ENCODE peak calls at places on chromosomes 1 and 21, in ten cellular contexts. One of them, this sample, is unnamed.

GRCh38 chr1:234545512-234546386 is 64.2 kb downstream of the IRF2BP2 start:
- DNase-seq in brain microvascular endothelial cell: no peak
- DNase-seq in GM20000: no peak
- DNase-seq in GM12865: no peak
- DNase-seq in CD8-positive, alpha-beta T cell: no peak
- DNase-seq in lower lobe of right lung: no peak
- DNase-seq in bronchial epithelial cell: no peak
- DNase-seq in B cell: no peak
- DNase-seq in NB4: no peak
- DNase-seq in cardiac muscle cell: no peak
- DNase-seq in this sample: no peak

GRCh38 chr1:20430355-20431290 is 55.4 kb downstream of the CAMK2N1 start:
- DNase-seq in brain microvascular endothelial cell: no peak
- DNase-seq in GM20000: peak; percentile 55
- DNase-seq in GM12865: peak; percentile 32
- DNase-seq in CD8-positive, alpha-beta T cell: peak; percentile 23
- DNase-seq in lower lobe of right lung: no peak
- DNase-seq in bronchial epithelial cell: no peak
- DNase-seq in B cell: peak; percentile 57
- DNase-seq in NB4: peak; percentile 37
- DNase-seq in cardiac muscle cell: peak; percentile 70
- DNase-seq in this sample: peak; percentile 67

GRCh38 chr1:43558346-43558841 is 27.7 kb downstream of the PTPRF start:
- DNase-seq in brain microvascular endothelial cell: no peak
- DNase-seq in GM20000: no peak
- DNase-seq in GM12865: no peak
- DNase-seq in CD8-positive, alpha-beta T cell: no peak
- DNase-seq in lower lobe of right lung: peak; percentile 64
- DNase-seq in bronchial epithelial cell: no peak
- DNase-seq in B cell: no peak
- DNase-seq in NB4: no peak
- DNase-seq in cardiac muscle cell: peak; percentile 88
- DNase-seq in this sample: no peak

GRCh38 chr1:201014816-201015200 is 8.7 kb downstream of the KIF21B start:
- DNase-seq in brain microvascular endothelial cell: no peak
- DNase-seq in GM20000: no peak
- DNase-seq in GM12865: no peak
- DNase-seq in CD8-positive, alpha-beta T cell: no peak
- DNase-seq in lower lobe of right lung: no peak
- DNase-seq in bronchial epithelial cell: peak; percentile 55
- DNase-seq in B cell: no peak
- DNase-seq in NB4: peak; percentile 45
- DNase-seq in cardiac muscle cell: no peak
- DNase-seq in this sample: no peak

GRCh38 chr1:79293611-79294010 is 287.1 kb upstream of the ADGRL4 start:
- DNase-seq in brain microvascular endothelial cell: no peak
- DNase-seq in GM20000: no peak
- DNase-seq in GM12865: no peak
- DNase-seq in CD8-positive, alpha-beta T cell: no peak
- DNase-seq in lower lobe of right lung: no peak
- DNase-seq in bronchial epithelial cell: peak; percentile 87
- DNase-seq in B cell: no peak
- DNase-seq in NB4: no peak
- DNase-seq in cardiac muscle cell: no peak
- DNase-seq in this sample: no peak

GRCh38 chr1:162019006-162019405 is 4.7 kb downstream of the OLFML2B start:
- DNase-seq in brain microvascular endothelial cell: peak; percentile 80
- DNase-seq in GM20000: no peak
- DNase-seq in GM12865: no peak
- DNase-seq in CD8-positive, alpha-beta T cell: no peak
- DNase-seq in lower lobe of right lung: no peak
- DNase-seq in bronchial epithelial cell: peak; percentile 97
- DNase-seq in B cell: no peak
- DNase-seq in NB4: no peak
- DNase-seq in cardiac muscle cell: no peak
- DNase-seq in this sample: no peak

GRCh38 chr1:38115251-38115650 is 68.7 kb upstream of the POU3F1 start:
- DNase-seq in brain microvascular endothelial cell: no peak
- DNase-seq in GM20000: no peak
- DNase-seq in GM12865: no peak
- DNase-seq in CD8-positive, alpha-beta T cell: no peak
- DNase-seq in lower lobe of right lung: no peak
- DNase-seq in bronchial epithelial cell: no peak
- DNase-seq in B cell: no peak
- DNase-seq in NB4: no peak
- DNase-seq in cardiac muscle cell: no peak
- DNase-seq in this sample: no peak

GRCh38 chr1:200784576-200784975 is 45.9 kb downstream of the CAMSAP2 start:
- DNase-seq in brain microvascular endothelial cell: no peak
- DNase-seq in GM20000: no peak
- DNase-seq in GM12865: no peak
- DNase-seq in CD8-positive, alpha-beta T cell: no peak
- DNase-seq in lower lobe of right lung: no peak
- DNase-seq in bronchial epithelial cell: no peak
- DNase-seq in B cell: no peak
- DNase-seq in NB4: no peak
- DNase-seq in cardiac muscle cell: no peak
- DNase-seq in this sample: no peak

GRCh38 chr21:39040494-39041110 is 142.6 kb downstream of the PSMG1 start:
- DNase-seq in brain microvascular endothelial cell: no peak
- DNase-seq in GM20000: no peak
- DNase-seq in GM12865: no peak
- DNase-seq in CD8-positive, alpha-beta T cell: no peak
- DNase-seq in lower lobe of right lung: no peak
- DNase-seq in bronchial epithelial cell: no peak
- DNase-seq in B cell: no peak
- DNase-seq in NB4: no peak
- DNase-seq in cardiac muscle cell: no peak
- DNase-seq in this sample: no peak

GRCh38 chr1:200934676-200935245 is 40.1 kb downstream of the INAVA start:
- DNase-seq in brain microvascular endothelial cell: no peak
- DNase-seq in GM20000: no peak
- DNase-seq in GM12865: no peak
- DNase-seq in CD8-positive, alpha-beta T cell: no peak
- DNase-seq in lower lobe of right lung: no peak
- DNase-seq in bronchial epithelial cell: no peak
- DNase-seq in B cell: no peak
- DNase-seq in NB4: no peak
- DNase-seq in cardiac muscle cell: no peak
- DNase-seq in this sample: no peak

GRCh38 chr1:51926171-51926812 is 47.8 kb upstream of the NRDC start:
- DNase-seq in brain microvascular endothelial cell: peak; percentile 58
- DNase-seq in GM20000: no peak
- DNase-seq in GM12865: peak; percentile 45
- DNase-seq in CD8-positive, alpha-beta T cell: no peak
- DNase-seq in lower lobe of right lung: no peak
- DNase-seq in bronchial epithelial cell: peak; percentile 43
- DNase-seq in B cell: peak; percentile 17
- DNase-seq in NB4: peak; percentile 47
- DNase-seq in cardiac muscle cell: no peak
- DNase-seq in this sample: peak; percentile 3

GRCh38 chr1:202599669-202600431 is 110.4 kb downstream of the SYT2 start:
- DNase-seq in brain microvascular endothelial cell: peak; percentile 68
- DNase-seq in GM20000: peak; percentile 73
- DNase-seq in GM12865: peak; percentile 82
- DNase-seq in CD8-positive, alpha-beta T cell: no peak
- DNase-seq in lower lobe of right lung: peak; percentile 61
- DNase-seq in bronchial epithelial cell: peak; percentile 69
- DNase-seq in B cell: peak; percentile 44
- DNase-seq in NB4: peak; percentile 74
- DNase-seq in cardiac muscle cell: peak; percentile 71
- DNase-seq in this sample: peak; percentile 36

GRCh38 chr1:119648620-119649004 is 546 bp upstream of the ZNF697 start:
- DNase-seq in brain microvascular endothelial cell: no peak
- DNase-seq in GM20000: no peak
- DNase-seq in GM12865: no peak
- DNase-seq in CD8-positive, alpha-beta T cell: no peak
- DNase-seq in lower lobe of right lung: no peak
- DNase-seq in bronchial epithelial cell: no peak
- DNase-seq in B cell: no peak
- DNase-seq in NB4: no peak
- DNase-seq in cardiac muscle cell: no peak
- DNase-seq in this sample: no peak

GRCh38 chr1:151398691-151399065 is 695 bp upstream of the PSMB4 start:
- DNase-seq in brain microvascular endothelial cell: no peak
- DNase-seq in GM20000: no peak
- DNase-seq in GM12865: no peak
- DNase-seq in CD8-positive, alpha-beta T cell: no peak
- DNase-seq in lower lobe of right lung: no peak
- DNase-seq in bronchial epithelial cell: no peak
- DNase-seq in B cell: peak; percentile 14
- DNase-seq in NB4: no peak
- DNase-seq in cardiac muscle cell: no peak
- DNase-seq in this sample: no peak

GRCh38 chr1:93436496-93436895 is 11.4 kb upstream of the FNBP1L start:
- DNase-seq in brain microvascular endothelial cell: no peak
- DNase-seq in GM20000: no peak
- DNase-seq in GM12865: no peak
- DNase-seq in CD8-positive, alpha-beta T cell: no peak
- DNase-seq in lower lobe of right lung: no peak
- DNase-seq in bronchial epithelial cell: no peak
- DNase-seq in B cell: no peak
- DNase-seq in NB4: no peak
- DNase-seq in cardiac muscle cell: no peak
- DNase-seq in this sample: no peak

GRCh38 chr1:28518745-28519341 is 13.0 kb downstream of the RCC1 start:
- DNase-seq in brain microvascular endothelial cell: no peak
- DNase-seq in GM20000: peak; percentile 65
- DNase-seq in GM12865: peak; percentile 83
- DNase-seq in CD8-positive, alpha-beta T cell: peak; percentile 22
- DNase-seq in lower lobe of right lung: no peak
- DNase-seq in bronchial epithelial cell: no peak
- DNase-seq in B cell: no peak
- DNase-seq in NB4: peak; percentile 80
- DNase-seq in cardiac muscle cell: no peak
- DNase-seq in this sample: no peak

DNA sequence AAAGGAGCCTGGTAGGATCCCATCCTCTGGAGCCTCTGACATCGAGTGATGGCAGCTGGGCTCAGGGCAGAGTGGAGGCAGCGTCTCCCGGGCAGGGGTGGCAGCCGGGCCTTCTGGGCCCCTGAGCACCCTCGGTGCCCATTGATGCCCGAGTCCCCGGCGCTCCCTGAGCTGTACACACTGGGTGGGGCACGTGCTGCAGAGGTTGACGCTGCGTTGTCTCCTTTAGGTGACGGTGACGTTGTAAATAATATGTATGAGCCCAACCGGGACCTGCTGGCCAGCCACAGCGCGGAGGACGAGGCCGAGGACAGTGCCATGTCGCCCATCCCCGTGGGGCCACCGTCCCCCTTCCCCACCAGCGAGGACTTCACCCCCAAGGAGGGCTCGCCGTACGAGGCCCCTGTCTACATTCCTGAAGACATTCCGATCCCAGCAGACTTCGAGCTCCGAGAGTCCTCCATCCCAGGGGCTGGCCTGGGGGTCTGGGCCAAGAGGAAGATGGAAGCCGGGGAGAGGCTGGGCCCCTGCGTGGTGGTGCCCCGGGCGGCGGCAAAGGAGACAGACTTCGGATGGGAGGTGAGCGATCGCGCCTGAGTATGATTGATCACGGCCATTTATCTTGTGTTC is 117.0 kb downstream of the PRDM16 start:
- DNase-seq in brain microvascular endothelial cell: no peak
- DNase-seq in GM20000: no peak
- DNase-seq in GM12865: no peak
- DNase-seq in CD8-positive, alpha-beta T cell: no peak
- DNase-seq in lower lobe of right lung: no peak
- DNase-seq in bronchial epithelial cell: no peak
- DNase-seq in B cell: no peak
- DNase-seq in NB4: no peak
- DNase-seq in cardiac muscle cell: no peak
- DNase-seq in this sample: no peak
- TF ChIP-seq CTCF in brain microvascular endothelial cell: no peak
- TF ChIP-seq CTCF in GM20000: no peak
- TF ChIP-seq CTCF in GM12865: no peak
- TF ChIP-seq CTCF in CD8-positive, alpha-beta T cell: no peak
- TF ChIP-seq CTCF in lower lobe of right lung: no peak
- TF ChIP-seq CTCF in bronchial epithelial cell: no peak
- TF ChIP-seq CTCF in B cell: no peak
- TF ChIP-seq CTCF in NB4: no peak
- TF ChIP-seq CTCF in cardiac muscle cell: no peak
- TF ChIP-seq CTCF in this sample: no peak

GRCh38 chr1:25999419-25999818 is 1.6 kb upstream of the PAFAH2 start:
- DNase-seq in brain microvascular endothelial cell: no peak
- DNase-seq in GM20000: no peak
- DNase-seq in GM12865: no peak
- DNase-seq in CD8-positive, alpha-beta T cell: no peak
- DNase-seq in lower lobe of right lung: no peak
- DNase-seq in bronchial epithelial cell: no peak
- DNase-seq in B cell: no peak
- DNase-seq in NB4: no peak
- DNase-seq in cardiac muscle cell: no peak
- DNase-seq in this sample: no peak
- TF ChIP-seq CTCF in brain microvascular endothelial cell: no peak
- TF ChIP-seq CTCF in GM20000: no peak
- TF ChIP-seq CTCF in GM12865: no peak
- TF ChIP-seq CTCF in CD8-positive, alpha-beta T cell: no peak
- TF ChIP-seq CTCF in lower lobe of right lung: no peak
- TF ChIP-seq CTCF in bronchial epithelial cell: no peak
- TF ChIP-seq CTCF in B cell: no peak
- TF ChIP-seq CTCF in NB4: no peak
- TF ChIP-seq CTCF in cardiac muscle cell: no peak
- TF ChIP-seq CTCF in this sample: no peak

GRCh38 chr1:70314706-70315304 is 39.7 kb downstream of the ANKRD13C start:
- DNase-seq in brain microvascular endothelial cell: no peak
- DNase-seq in GM20000: no peak
- DNase-seq in GM12865: no peak
- DNase-seq in CD8-positive, alpha-beta T cell: no peak
- DNase-seq in lower lobe of right lung: no peak
- DNase-seq in bronchial epithelial cell: no peak
- DNase-seq in B cell: no peak
- DNase-seq in NB4: no peak
- DNase-seq in cardiac muscle cell: no peak
- DNase-seq in this sample: no peak
- TF ChIP-seq CTCF in brain microvascular endothelial cell: no peak
- TF ChIP-seq CTCF in GM20000: no peak
- TF ChIP-seq CTCF in GM12865: no peak
- TF ChIP-seq CTCF in CD8-positive, alpha-beta T cell: no peak
- TF ChIP-seq CTCF in lower lobe of right lung: no peak
- TF ChIP-seq CTCF in bronchial epithelial cell: no peak
- TF ChIP-seq CTCF in B cell: no peak
- TF ChIP-seq CTCF in NB4: no peak
- TF ChIP-seq CTCF in cardiac muscle cell: no peak
- TF ChIP-seq CTCF in this sample: peak; percentile 33

DNA sequence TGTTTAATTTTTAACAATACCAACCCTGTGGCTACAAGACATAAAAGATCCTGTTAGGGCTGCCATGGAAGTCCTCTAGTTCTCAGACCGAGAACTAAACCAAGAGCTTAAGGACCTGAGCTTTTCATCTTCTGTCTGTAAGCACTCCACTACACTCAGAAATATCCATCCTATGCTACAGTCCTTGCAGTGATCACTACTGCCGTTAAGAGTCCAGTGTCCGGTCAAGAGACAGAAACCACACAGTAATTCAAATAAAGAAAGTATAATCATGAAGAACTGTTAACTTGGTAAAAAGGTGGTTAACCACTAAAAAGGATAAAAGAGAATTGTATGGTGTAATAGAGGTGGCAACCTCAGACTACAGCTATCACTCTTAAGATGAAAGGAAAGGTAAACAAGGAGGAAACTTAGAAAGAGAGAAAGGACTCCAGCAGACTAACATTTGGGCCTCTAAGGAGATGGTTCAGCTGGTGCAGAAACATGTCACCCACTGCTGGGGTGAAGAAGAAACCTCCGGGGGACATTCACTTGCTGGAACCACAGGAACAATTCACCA is 22.1 kb upstream of the PRDX6 start:
- DNase-seq in brain microvascular endothelial cell: no peak
- DNase-seq in GM20000: no peak
- DNase-seq in GM12865: peak; percentile 5
- DNase-seq in CD8-positive, alpha-beta T cell: no peak
- DNase-seq in lower lobe of right lung: no peak
- DNase-seq in bronchial epithelial cell: no peak
- DNase-seq in B cell: no peak
- DNase-seq in NB4: no peak
- DNase-seq in cardiac muscle cell: no peak
- DNase-seq in this sample: no peak
- TF ChIP-seq CTCF in brain microvascular endothelial cell: no peak
- TF ChIP-seq CTCF in GM20000: no peak
- TF ChIP-seq CTCF in GM12865: no peak
- TF ChIP-seq CTCF in CD8-positive, alpha-beta T cell: no peak
- TF ChIP-seq CTCF in lower lobe of right lung: no peak
- TF ChIP-seq CTCF in bronchial epithelial cell: no peak
- TF ChIP-seq CTCF in B cell: no peak
- TF ChIP-seq CTCF in NB4: no peak
- TF ChIP-seq CTCF in cardiac muscle cell: no peak
- TF ChIP-seq CTCF in this sample: no peak

This sample was measured in neural crest cell.